ENCODE peak calls at places on chromosomes 11 and 22, in six cellular contexts. V is HCT116, F is heart left ventricle, T is cardiac muscle cell, O is retinal pigment epithelial cell, R is heart right ventricle. P is an unnamed sample.
A peak's percentile ranks its signal among the peaks of the same experiment; 100 is the strongest.

GRCh38 chr22:22168190-22168940 is 76.2 kb upstream of the VPREB1 start:
- DNase-seq in T (peak; percentile 38), R (no peak), O (no peak), F (no peak), V (peak; percentile 88), P (no peak)

GRCh38 chr11:65650547-65651338 is 12.0 kb downstream of the RELA start:
- DNase-seq in F (peak; percentile 21), T (no peak), R (no peak), V (no peak), O (no peak), P (peak; percentile 61)

GRCh38 chr22:26574001-26574723 is 15.8 kb downstream of the TPST2 start:
- DNase-seq in R (no peak), O (no peak), T (no peak), V (no peak), F (no peak), P (no peak)

GRCh38 chr11:85685820-85686459 is at the start of gene CCDC89:
- DNase-seq in O (peak; percentile 24), V (no peak), F (peak; percentile 76), T (peak; percentile 99), R (peak; percentile 87), P (peak; percentile 16)

GRCh38 chr22:49212466-49212865 is 615.2 kb downstream of the BRD1 start:
- DNase-seq in O (no peak), R (no peak), V (no peak), F (peak; percentile 4), T (no peak), P (no peak)

GRCh38 chr11:60500276-60500935 is 7.8 kb downstream of the MS4A12 start:
- DNase-seq in O (no peak), T (no peak), R (no peak), F (no peak), V (no peak), P (no peak)

GRCh38 chr11:72229925-72230763 is 5.6 kb downstream of the INPPL1 start:
- DNase-seq in F (no peak), V (no peak), R (no peak), T (no peak), O (no peak), P (no peak)

GRCh38 chr22:46537946-46538815 is 761 bp upstream of the CELSR1 start:
- DNase-seq in F (no peak), T (peak; percentile 45), V (no peak), O (no peak), R (no peak), P (peak; percentile 44)

GRCh38 chr11:117580866-117581265 is 216.2 kb downstream of the DSCAML1 start:
- DNase-seq in T (no peak), R (no peak), O (no peak), V (no peak), F (no peak), P (no peak)

GRCh38 chr11:62905927-62906531 is 15.1 kb downstream of the CHRM1 start:
- DNase-seq in F (peak; percentile 78), T (peak; percentile 89), O (no peak), R (peak; percentile 81), V (peak; percentile 73), P (peak; percentile 90)

GRCh38 chr22:50460942-50461341 is 13.9 kb downstream of the SBF1 start:
- DNase-seq in O (no peak), F (no peak), T (no peak), R (no peak), V (no peak), P (no peak)

GRCh38 chr22:48889887-48890692 is 937.6 kb downstream of the BRD1 start:
- DNase-seq in R (no peak), V (no peak), F (no peak), T (no peak), O (no peak), P (no peak)

GRCh38 chr11:93330446-93330984 is at the start of gene DEUP1:
- DNase-seq in O (no peak), T (peak; percentile 22), F (peak; percentile 24), R (peak; percentile 5), V (no peak), P (peak; percentile 78)

GRCh38 chr11:130216591-130217132 is 57.1 kb downstream of the ST14 start:
- DNase-seq in V (no peak), R (no peak), O (no peak), T (no peak), F (peak; percentile 9), P (no peak)

GRCh38 chr11:111788051-111788450 is 21.9 kb upstream of the PPP2R1B start:
- DNase-seq in R (peak; percentile 77), T (no peak), V (no peak), O (no peak), F (peak; percentile 76), P (no peak)

DNA sequence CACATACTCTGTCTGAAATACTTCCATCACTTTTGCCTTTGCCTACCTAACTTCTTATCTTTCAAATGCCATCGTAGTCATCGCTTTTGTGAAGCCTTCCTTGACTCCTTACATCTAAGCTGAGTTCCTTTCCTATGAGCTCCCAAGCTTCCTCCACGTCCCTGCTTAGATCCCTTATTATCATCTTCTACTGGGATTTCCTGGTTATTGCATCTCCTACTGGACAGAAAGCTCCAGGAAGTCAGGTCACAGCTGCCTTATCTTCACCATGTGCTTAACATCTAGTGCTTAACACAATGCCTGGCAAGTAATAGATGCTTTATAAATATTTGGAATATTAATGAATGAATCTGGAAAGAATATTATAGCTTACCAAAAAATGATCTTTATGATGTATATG is 5.9 kb downstream of the YPEL4 start:
- DNase-seq in V (no peak), F (no peak), O (no peak), R (no peak), T (peak; percentile 67), P (no peak)
- TF ChIP-seq CTCF in V (peak; percentile 26), F (no peak), O (no peak), R (no peak), T (peak; percentile 27), P (no peak)

GRCh38 chr22:31045900-31046587 is 35.1 kb upstream of the SMTN start:
- DNase-seq in O (no peak), V (no peak), T (no peak), R (no peak), F (no peak), P (no peak)
- TF ChIP-seq CTCF in O (no peak), V (no peak), T (no peak), R (no peak), F (no peak), P (no peak)

DNA sequence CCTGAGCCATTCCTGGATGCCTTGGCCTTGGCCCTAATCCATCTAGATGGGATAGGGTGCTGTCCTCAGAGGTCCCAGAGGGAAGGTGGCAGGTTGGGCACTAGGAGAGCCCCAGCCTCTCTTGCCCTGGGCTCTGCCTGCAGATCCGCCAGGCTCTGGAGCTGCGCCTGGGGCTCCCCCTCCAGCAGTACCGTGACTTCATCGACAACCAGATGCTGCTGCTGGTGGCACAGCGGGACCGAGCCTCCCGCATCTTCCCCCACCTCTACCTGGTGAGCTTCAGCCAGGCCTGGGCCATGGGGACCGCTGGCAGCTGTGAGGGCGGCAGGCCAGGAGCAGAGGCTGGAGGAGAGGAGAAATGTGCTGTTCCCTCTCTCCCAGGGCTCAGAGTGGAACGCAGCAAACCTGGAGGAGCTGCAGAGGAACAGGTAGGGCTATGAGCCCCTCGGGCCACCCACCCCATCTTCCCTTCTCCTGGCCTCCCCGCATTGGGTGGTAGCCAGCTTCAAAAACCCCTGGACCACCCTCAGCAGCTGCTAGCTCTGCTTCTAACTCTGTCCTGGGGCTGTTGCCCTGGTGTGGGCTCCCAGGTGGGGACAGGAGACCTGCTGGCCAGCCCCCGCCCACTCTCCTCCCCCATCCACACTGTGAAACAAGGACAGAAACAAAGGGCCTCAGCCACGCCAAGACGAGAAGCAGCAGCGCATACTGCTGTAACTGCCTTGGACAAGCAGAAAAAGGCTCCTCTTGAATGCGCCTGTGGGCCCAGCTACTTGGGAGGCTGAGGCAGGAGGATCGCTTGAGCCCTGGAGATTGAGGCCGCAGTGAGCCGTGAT is 4.9 kb downstream of the SSH3 start:
- DNase-seq in F (no peak), R (no peak), O (no peak), T (no peak), V (no peak), P (no peak)
- TF ChIP-seq CTCF in F (no peak), R (no peak), O (no peak), T (no peak), V (no peak), P (no peak)

GRCh38 chr11:94988748-94989147 is 15.2 kb downstream of the KDM4D start:
- DNase-seq in V (no peak), F (no peak), R (no peak), T (no peak), O (no peak), P (no peak)
- TF ChIP-seq CTCF in V (no peak), F (no peak), R (no peak), T (no peak), O (no peak), P (no peak)

GRCh38 chr11:1389103-1389931 is 417 bp upstream of the BRSK2 start:
- DNase-seq in T (peak; percentile 98), F (peak; percentile 95), R (peak; percentile 97), V (peak; percentile 91), O (peak; percentile 76), P (peak; percentile 99)
- TF ChIP-seq CTCF in T (peak; percentile 6), F (peak; percentile 28), R (no peak), V (no peak), O (no peak), P (no peak)

P was measured in glutamatergic neuron.